ENCODE peak calls at places on chromosomes 7 and 10, in six cellular contexts. K is effector CD8-positive, alpha-beta T cell; X is neural crest cell; Q is HFFc6; D is GM04504; H is mesothelial cell of epicardium. V is an unnamed sample.

GRCh38 chr7:27108390-27109127 is 6.1 kb upstream of the HOXA2 start:
- DNase-seq in K (no peak), X (no peak), Q (no peak), D (no peak), H (no peak), V (no peak)

GRCh38 chr10:76697923-76698322 is 939.7 kb downstream of the KCNMA1 start:
- DNase-seq in K (no peak), X (no peak), Q (no peak), D (no peak), H (no peak), V (no peak)

GRCh38 chr7:150982348-150982747 is 4.2 kb upstream of the KCNH2 start:
- DNase-seq in K (no peak), X (no peak), Q (no peak), D (no peak), H (no peak), V (no peak)

GRCh38 chr10:69684020-69684980 is 54.3 kb downstream of the FAM241B start:
- DNase-seq in K (no peak), X (no peak), Q (no peak), D (no peak), H (no peak), V (no peak)

GRCh38 chr10:1329622-1330021 is 273.4 kb downstream of the WDR37 start:
- DNase-seq in K (no peak), X (no peak), Q (no peak), D (no peak), H (no peak), V (no peak)

GRCh38 chr10:87861034-87861433 is 2.3 kb downstream of the KLLN start:
- DNase-seq in K (no peak), X (no peak), Q (no peak), D (no peak), H (no peak), V (no peak)

GRCh38 chr7:120278773-120279172 is 5.8 kb downstream of the KCND2 start:
- DNase-seq in K (no peak), X (no peak), Q (no peak), D (no peak), H (no peak), V (no peak)

GRCh38 chr10:21535494-21535818 is 1.4 kb downstream of the MLLT10 start:
- DNase-seq in K (no peak), X (no peak), Q (no peak), D (no peak), H (no peak), V (no peak)

GRCh38 chr7:84372155-84372621 is 177.6 kb upstream of the SEMA3A start:
- DNase-seq in K (no peak), X (no peak), Q (peak; percentile 94), D (peak; percentile 82), H (no peak), V (no peak)

GRCh38 chr7:43362652-43363428 is 220.1 kb upstream of the STK17A start:
- DNase-seq in K (no peak), X (no peak), Q (peak; percentile 22), D (peak; percentile 56), H (peak; percentile 65), V (no peak)

GRCh38 chr10:78337646-78338391 is 304.2 kb downstream of the RPS24 start:
- DNase-seq in K (no peak), X (no peak), Q (peak; percentile 24), D (no peak), H (no peak), V (no peak)

GRCh38 chr7:74307738-74308505 is 18.7 kb downstream of the CLIP2 start:
- DNase-seq in K (no peak), X (no peak), Q (no peak), D (no peak), H (no peak), V (no peak)